ENCODE peak calls at places on chromosomes 7 and 10, in four cellular contexts. Y is mammary epithelial cell; V is mucosa of descending colon; S is activated naive CD4-positive, alpha-beta T cell. U is an unnamed sample.

GRCh38 chr10:22712959-22713852 is 1.2 kb downstream of the PIP4K2A start:
- DNase-seq in Y (peak), V (peak), S (no peak), U (peak)

GRCh38 chr10:49572594-49573114 is 33.7 kb upstream of the ERCC6 start:
- DNase-seq in Y (no peak), V (no peak), S (no peak), U (no peak)

GRCh38 chr10:29099001-29099400 is 189.9 kb upstream of the LYZL1 start:
- DNase-seq in Y (peak), V (no peak), S (no peak), U (no peak)

GRCh38 chr7:98257701-98258100 is 5.7 kb upstream of the TECPR1 start:
- DNase-seq in Y (no peak), V (no peak), S (no peak), U (no peak)

GRCh38 chr7:157575777-157576176 is 239.0 kb downstream of the DNAJB6 start:
- DNase-seq in Y (no peak), V (no peak), S (no peak), U (no peak)

GRCh38 chr7:128442346-128442745 is 13.3 kb upstream of the HILPDA start:
- DNase-seq in Y (no peak), V (no peak), S (no peak), U (no peak)

GRCh38 chr7:30139836-30140384 is 5.1 kb downstream of the MTURN start:
- DNase-seq in Y (no peak), V (no peak), S (no peak), U (no peak)

GRCh38 chr10:49614242-49615198 is 683 bp downstream of the CHAT start:
- DNase-seq in Y (no peak), V (no peak), S (no peak), U (no peak)

GRCh38 chr10:99370993-99371392 is 41.8 kb downstream of the CNNM1 start:
- DNase-seq in Y (peak), V (no peak), S (no peak), U (no peak)

GRCh38 chr7:71329030-71329668 is 197.2 kb downstream of the GALNT17 start:
- DNase-seq in Y (no peak), V (no peak), S (no peak), U (no peak)

GRCh38 chr7:38637957-38638356 is 6.8 kb upstream of the AMPH start:
- DNase-seq in Y (no peak), V (no peak), S (no peak), U (no peak)

GRCh38 chr7:45469103-45469502 is 105.1 kb upstream of the ADCY1 start:
- DNase-seq in Y (peak), V (no peak), S (no peak), U (no peak)

GRCh38 chr10:23826399-23826798 is 382.5 kb upstream of the KIAA1217 start:
- DNase-seq in Y (peak), V (no peak), S (no peak), U (peak)

GRCh38 chr10:124798781-124799180 is 2.8 kb upstream of the ABRAXAS2 start:
- DNase-seq in Y (no peak), V (no peak), S (no peak), U (no peak)

GRCh38 chr10:48469516-48470020 is 135.3 kb downstream of the ARHGAP22 start:
- DNase-seq in Y (no peak), V (no peak), S (no peak), U (peak)

GRCh38 chr7:131302876-131303707 is 24.6 kb upstream of the MKLN1 start:
- DNase-seq in Y (peak), V (peak), S (no peak), U (peak)

GRCh38 chr7:98996162-98996552 is 117.8 kb downstream of the TRRAP start:
- DNase-seq in Y (no peak), V (no peak), S (no peak), U (no peak)

GRCh38 chr10:128865398-128865797 is 601.6 kb upstream of the MGMT start:
- DNase-seq in Y (no peak), V (no peak), S (no peak), U (no peak)

GRCh38 chr7:50449881-50450690 is at the start of gene FIGNL1:
- DNase-seq in Y (peak), V (peak), S (peak), U (peak)

U was measured in body of pancreas.